ENCODE peak calls at places on chromosomes 6 and 20, in five cellular contexts. Q is small intestine; H is iris pigment epithelial cell; P is transverse colon; S is activated CD4-positive, alpha-beta T cell treated with anti-CD3 and anti-CD28 coated beads, Interleukin-2, amount 50 U/mL, for 4 hours. T is an unnamed sample.

GRCh38 chr20:43975096-43975768 is 60.6 kb downstream of the TOX2 start:
- DNase-seq in Q (no peak), H (peak), P (no peak), S (no peak), T (peak)

GRCh38 chr6:137076277-137077068 is 31.7 kb upstream of the IL20RA start:
- DNase-seq in Q (peak), H (peak), P (peak), S (peak), T (peak)

GRCh38 chr6:24188571-24188970 is 62.6 kb downstream of the NRSN1 start:
- DNase-seq in Q (no peak), H (no peak), P (no peak), S (no peak), T (no peak)

GRCh38 chr6:87407896-87408720 is at the start of gene CFAP206:
- DNase-seq in Q (peak), H (peak), P (peak), S (peak), T (peak)

GRCh38 chr20:32685541-32686529 is 12.1 kb upstream of the C20orf203 start:
- DNase-seq in Q (no peak), H (peak), P (no peak), S (no peak), T (peak)

GRCh38 chr6:7074870-7075269 is 32.9 kb upstream of the RREB1 start:
- DNase-seq in Q (no peak), H (no peak), P (no peak), S (no peak), T (no peak)

GRCh38 chr6:148304976-148305375 is 37.7 kb upstream of the SASH1 start:
- DNase-seq in Q (no peak), H (peak), P (no peak), S (no peak), T (peak)

GRCh38 chr6:147117580-147117979 is 86.6 kb upstream of the STXBP5 start:
- DNase-seq in Q (peak), H (peak), P (no peak), S (no peak), T (peak)

GRCh38 chr6:39004801-39005200 is 43.8 kb upstream of the GLP1R start:
- DNase-seq in Q (no peak), H (no peak), P (no peak), S (no peak), T (no peak)

GRCh38 chr6:68196645-68197044 is 438.4 kb upstream of the ADGRB3 start:
- DNase-seq in Q (no peak), H (peak), P (no peak), S (no peak), T (peak)